ENCODE peak calls at places on chromosome 21, in nine cellular contexts. E is omental fat pad, K is fibroblast of the conjunctiva, A is MG63, I is cardiac muscle cell, N is suprapubic skin, Z is T-helper 1 cell, F is H9, T is EL. M is an unnamed sample.

GRCh38 chr21:37006243-37006520 is 320 bp upstream of the RIPPLY3 start:
- DNase-seq in E (no peak), K (no peak), A (no peak), I (no peak), N (no peak), Z (no peak), F (no peak), T (no peak), M (no peak)

GRCh38 chr21:24188511-24188910 is 1418.8 kb downstream of the MRPL39 start:
- DNase-seq in E (no peak), K (no peak), A (no peak), I (no peak), N (no peak), Z (no peak), F (no peak), T (no peak), M (no peak)

GRCh38 chr21:26945916-26946315 is 21.0 kb downstream of the ADAMTS5 start:
- DNase-seq in E (no peak), K (no peak), A (peak), I (no peak), N (no peak), Z (no peak), F (no peak), T (no peak), M (peak)

GRCh38 chr21:38970765-38971164 is 165.0 kb downstream of the ETS2 start:
- DNase-seq in E (no peak), K (no peak), A (no peak), I (no peak), N (no peak), Z (no peak), F (no peak), T (no peak), M (no peak)

GRCh38 chr21:36948686-36949085 is 17.8 kb downstream of the HLCS start:
- DNase-seq in E (no peak), K (no peak), A (no peak), I (peak), N (no peak), Z (no peak), F (no peak), T (peak), M (no peak)

GRCh38 chr21:24110846-24111245 is 1496.4 kb downstream of the MRPL39 start:
- DNase-seq in E (no peak), K (no peak), A (peak), I (no peak), N (no peak), Z (no peak), F (no peak), T (no peak), M (no peak)

GRCh38 chr21:37787456-37787855 is 128.8 kb downstream of the KCNJ6 start:
- DNase-seq in E (no peak), K (peak), A (peak), I (peak), N (no peak), Z (no peak), F (no peak), T (peak), M (no peak)

GRCh38 chr21:33314096-33314495 is 10.7 kb upstream of the IFNAR1 start:
- DNase-seq in E (no peak), K (no peak), A (no peak), I (peak), N (no peak), Z (no peak), F (no peak), T (peak), M (no peak)

GRCh38 chr21:36205962-36206361 is 49.3 kb downstream of the DOP1B start:
- DNase-seq in E (no peak), K (no peak), A (no peak), I (no peak), N (no peak), Z (no peak), F (no peak), T (peak), M (no peak)

GRCh38 chr21:14889080-14889805 is 175.6 kb downstream of the NRIP1 start:
- DNase-seq in E (no peak), K (peak), A (no peak), I (peak), N (no peak), Z (no peak), F (no peak), T (peak), M (no peak)